ENCODE peak calls at places on chromosome 19, in five cellular contexts. One of them, this sample, is unnamed. For H3K4me1, the result is how much of the 10 kb centered on the place peaks cover.

GRCh38 chr19:13011653-13012389 is 16.5 kb downstream of the NFIX start:
- DNase-seq in body of pancreas: no peak
- DNase-seq in uterus: peak
- DNase-seq in CD4-positive, alpha-beta memory T cell: no peak
- DNase-seq in neuronal stem cell: no peak
- DNase-seq in this sample: no peak

GRCh38 chr19:40286235-40286530 is 1.0 kb upstream of the AKT2 start:
- DNase-seq in body of pancreas: no peak
- DNase-seq in neuronal stem cell: no peak
- DNase-seq in uterus: no peak
- DNase-seq in CD4-positive, alpha-beta memory T cell: no peak
- DNase-seq in this sample: no peak

GRCh38 chr19:13018037-13018914 is 23.0 kb downstream of the NFIX start:
- DNase-seq in body of pancreas: no peak
- DNase-seq in CD4-positive, alpha-beta memory T cell: no peak
- DNase-seq in neuronal stem cell: no peak
- DNase-seq in uterus: peak
- DNase-seq in this sample: no peak

GRCh38 chr19:2978467-2978767 is 1.1 kb downstream of the TLE6 start:
- DNase-seq in body of pancreas: no peak
- DNase-seq in neuronal stem cell: no peak
- DNase-seq in uterus: no peak
- DNase-seq in CD4-positive, alpha-beta memory T cell: no peak
- DNase-seq in this sample: no peak

GRCh38 chr19:10293637-10294367 is 4.0 kb downstream of the ICAM5 start:
- DNase-seq in body of pancreas: no peak
- DNase-seq in uterus: no peak
- DNase-seq in neuronal stem cell: no peak
- DNase-seq in CD4-positive, alpha-beta memory T cell: no peak
- DNase-seq in this sample: no peak

GRCh38 chr19:7442423-7442822 is 46.4 kb downstream of the PEX11G start:
- DNase-seq in CD4-positive, alpha-beta memory T cell: no peak
- DNase-seq in body of pancreas: no peak
- DNase-seq in uterus: no peak
- DNase-seq in neuronal stem cell: no peak
- DNase-seq in this sample: no peak

GRCh38 chr19:51726049-51726448 is 2.3 kb upstream of the HAS1 start:
- DNase-seq in CD4-positive, alpha-beta memory T cell: no peak
- DNase-seq in uterus: peak
- DNase-seq in neuronal stem cell: no peak
- DNase-seq in body of pancreas: no peak
- DNase-seq in this sample: no peak

GRCh38 chr19:35154535-35155406 is at the start of gene FXYD5:
- DNase-seq in neuronal stem cell: no peak
- DNase-seq in body of pancreas: peak
- DNase-seq in CD4-positive, alpha-beta memory T cell: peak
- DNase-seq in uterus: peak
- DNase-seq in this sample: peak

GRCh38 chr19:13652810-13653590 is 111.3 kb upstream of the MRI1 start:
- DNase-seq in uterus: no peak
- DNase-seq in body of pancreas: no peak
- DNase-seq in neuronal stem cell: no peak
- DNase-seq in CD4-positive, alpha-beta memory T cell: peak
- DNase-seq in this sample: no peak

GRCh38 chr19:801030-801860 is 4.0 kb downstream of the PTBP1 start:
- DNase-seq in body of pancreas: peak
- DNase-seq in uterus: peak
- DNase-seq in neuronal stem cell: no peak
- DNase-seq in CD4-positive, alpha-beta memory T cell: no peak
- DNase-seq in this sample: no peak
- H3K4me1 ChIP-seq in body of pancreas: under half
- H3K4me1 ChIP-seq in uterus: under half
- H3K4me1 ChIP-seq in neuronal stem cell: under half
- H3K4me1 ChIP-seq in CD4-positive, alpha-beta memory T cell: half or more
- H3K4me1 ChIP-seq in this sample: under half

DNA sequence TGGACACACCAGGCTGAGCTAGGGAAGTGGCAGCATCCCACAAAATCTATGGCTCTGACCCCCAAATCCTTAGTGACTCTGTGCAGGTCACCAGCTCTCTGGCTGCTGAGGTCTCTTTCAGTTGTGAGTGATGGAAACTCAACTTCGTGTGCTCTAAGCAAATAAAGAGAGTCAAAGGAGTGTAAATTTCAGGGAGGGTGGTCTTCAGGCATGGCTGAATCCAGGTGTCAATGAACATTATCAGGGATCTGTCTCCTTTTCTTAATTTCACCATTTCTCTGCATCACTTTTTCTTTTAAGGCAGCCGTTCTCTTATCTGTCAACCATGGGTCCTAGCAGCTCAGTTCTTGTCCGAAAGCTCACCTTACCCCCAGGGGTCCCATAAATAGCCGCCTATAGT is 6.2 kb downstream of the CYP4F12 start:
- DNase-seq in CD4-positive, alpha-beta memory T cell: no peak
- DNase-seq in neuronal stem cell: no peak
- DNase-seq in uterus: no peak
- DNase-seq in body of pancreas: no peak
- DNase-seq in this sample: no peak
- H3K4me1 ChIP-seq in CD4-positive, alpha-beta memory T cell: under half
- H3K4me1 ChIP-seq in neuronal stem cell: under half
- H3K4me1 ChIP-seq in uterus: under half
- H3K4me1 ChIP-seq in body of pancreas: under half
- H3K4me1 ChIP-seq in this sample: under half

GRCh38 chr19:32191921-32192320 is 153.5 kb upstream of the ZNF507 start:
- DNase-seq in CD4-positive, alpha-beta memory T cell: no peak
- DNase-seq in neuronal stem cell: no peak
- DNase-seq in body of pancreas: no peak
- DNase-seq in uterus: no peak
- DNase-seq in this sample: no peak
- H3K4me1 ChIP-seq in CD4-positive, alpha-beta memory T cell: under half
- H3K4me1 ChIP-seq in neuronal stem cell: under half
- H3K4me1 ChIP-seq in body of pancreas: under half
- H3K4me1 ChIP-seq in uterus: under half
- H3K4me1 ChIP-seq in this sample: under half

DNA sequence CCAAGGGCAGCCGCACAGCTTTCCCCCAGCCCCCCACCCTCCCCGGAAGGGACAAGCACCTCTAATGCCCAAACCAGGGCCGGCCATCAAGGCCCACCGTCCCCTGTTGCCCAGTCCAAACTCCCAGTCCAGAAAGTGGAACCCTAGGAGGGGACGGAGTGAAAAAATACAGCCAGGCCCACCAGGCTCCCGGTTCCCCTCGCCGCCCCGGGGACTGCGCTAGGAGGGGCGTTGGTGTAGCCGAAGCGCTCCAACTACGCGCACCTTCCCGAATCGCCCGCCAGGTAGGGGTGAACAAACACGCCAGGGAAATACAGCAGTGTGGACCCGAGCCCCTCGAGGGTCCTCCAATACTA is 1.3 kb downstream of the KLF16 start:
- DNase-seq in body of pancreas: no peak
- DNase-seq in neuronal stem cell: no peak
- DNase-seq in uterus: no peak
- DNase-seq in CD4-positive, alpha-beta memory T cell: no peak
- DNase-seq in this sample: no peak
- H3K4me1 ChIP-seq in body of pancreas: half or more
- H3K4me1 ChIP-seq in neuronal stem cell: half or more
- H3K4me1 ChIP-seq in uterus: under half
- H3K4me1 ChIP-seq in CD4-positive, alpha-beta memory T cell: half or more
- H3K4me1 ChIP-seq in this sample: half or more

DNA sequence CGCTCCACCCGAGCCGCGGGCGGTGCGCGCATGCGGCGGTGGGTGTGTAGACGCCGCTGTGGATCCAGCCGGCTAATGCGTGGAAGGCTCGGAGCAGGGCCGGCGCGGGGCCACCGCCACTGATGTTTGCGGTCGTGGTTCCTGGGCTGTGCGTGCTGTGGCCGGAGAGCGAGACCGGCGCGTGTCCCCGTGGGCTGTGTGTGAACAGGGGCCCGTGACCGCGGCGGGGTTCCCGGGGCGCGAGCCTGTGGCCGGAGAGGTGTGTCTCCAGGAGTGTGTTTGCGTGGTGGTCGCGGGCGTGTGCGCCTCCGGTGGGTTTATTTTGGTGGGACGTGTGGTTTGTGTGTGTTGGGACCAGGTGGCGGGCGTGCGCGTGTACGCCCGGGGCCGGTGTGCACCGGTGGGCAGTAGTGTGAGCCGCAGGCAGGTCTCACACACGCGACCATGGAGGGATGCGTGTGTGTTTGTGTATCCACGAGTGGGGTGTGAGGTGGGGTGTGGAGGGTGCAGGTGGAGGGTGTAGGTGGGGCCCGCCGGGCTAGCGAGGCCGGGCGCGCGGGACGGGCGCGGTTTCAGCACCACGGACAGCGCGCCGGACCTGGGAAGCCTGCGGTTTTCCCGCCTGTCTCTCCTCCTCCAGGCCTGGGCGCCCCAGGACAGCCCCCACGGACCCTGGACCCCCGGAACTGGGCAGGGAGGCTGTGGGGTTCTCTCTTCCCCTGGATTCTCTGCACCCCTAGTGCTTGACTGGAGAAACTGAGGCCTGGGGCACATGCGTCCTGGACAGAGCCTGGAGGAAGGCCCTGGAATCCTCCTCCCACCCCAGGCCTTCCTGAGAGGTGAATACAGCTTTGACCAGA is 1.6 kb downstream of the HCN2 start:
- DNase-seq in CD4-positive, alpha-beta memory T cell: no peak
- DNase-seq in body of pancreas: no peak
- DNase-seq in uterus: peak
- DNase-seq in neuronal stem cell: peak
- DNase-seq in this sample: no peak
- H3K4me1 ChIP-seq in CD4-positive, alpha-beta memory T cell: under half
- H3K4me1 ChIP-seq in body of pancreas: under half
- H3K4me1 ChIP-seq in uterus: under half
- H3K4me1 ChIP-seq in neuronal stem cell: under half
- H3K4me1 ChIP-seq in this sample: under half

GRCh38 chr19:50349277-50350057 is 16.0 kb downstream of the NAPSA start:
- DNase-seq in uterus: no peak
- DNase-seq in body of pancreas: no peak
- DNase-seq in CD4-positive, alpha-beta memory T cell: no peak
- DNase-seq in neuronal stem cell: no peak
- DNase-seq in this sample: no peak
- H3K4me1 ChIP-seq in uterus: under half
- H3K4me1 ChIP-seq in body of pancreas: under half
- H3K4me1 ChIP-seq in CD4-positive, alpha-beta memory T cell: under half
- H3K4me1 ChIP-seq in neuronal stem cell: under half
- H3K4me1 ChIP-seq in this sample: under half

GRCh38 chr19:45420356-45420755 is 3.4 kb downstream of the ERCC1 start:
- DNase-seq in uterus: no peak
- DNase-seq in body of pancreas: no peak
- DNase-seq in neuronal stem cell: no peak
- DNase-seq in CD4-positive, alpha-beta memory T cell: no peak
- DNase-seq in this sample: no peak
- H3K4me1 ChIP-seq in uterus: under half
- H3K4me1 ChIP-seq in body of pancreas: under half
- H3K4me1 ChIP-seq in neuronal stem cell: under half
- H3K4me1 ChIP-seq in CD4-positive, alpha-beta memory T cell: under half
- H3K4me1 ChIP-seq in this sample: under half

DNA sequence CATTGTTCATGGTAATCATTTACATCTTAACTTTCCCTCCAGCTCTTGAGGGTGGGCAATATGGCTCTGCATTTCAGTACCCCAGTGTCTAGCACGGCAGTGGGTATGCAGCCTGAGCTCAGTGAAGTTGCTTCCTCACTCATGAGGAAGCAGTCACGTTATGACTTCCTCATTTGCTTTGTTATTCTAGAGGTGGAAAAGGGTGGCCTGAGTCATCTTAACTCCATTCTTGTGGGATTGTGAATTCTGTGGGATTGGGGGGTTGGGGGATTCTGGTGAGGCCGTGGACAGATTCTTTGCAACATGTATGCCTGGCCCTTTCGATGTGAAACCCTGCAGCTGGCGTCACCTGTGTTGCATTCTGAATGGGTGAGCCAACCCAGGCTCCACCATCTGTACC is 406.7 kb upstream of the ZNF507 start:
- DNase-seq in neuronal stem cell: no peak
- DNase-seq in CD4-positive, alpha-beta memory T cell: no peak
- DNase-seq in body of pancreas: no peak
- DNase-seq in uterus: no peak
- DNase-seq in this sample: no peak
- H3K4me1 ChIP-seq in neuronal stem cell: under half
- H3K4me1 ChIP-seq in CD4-positive, alpha-beta memory T cell: under half
- H3K4me1 ChIP-seq in body of pancreas: under half
- H3K4me1 ChIP-seq in uterus: under half
- H3K4me1 ChIP-seq in this sample: under half

GRCh38 chr19:18278521-18279265 is 2.7 kb downstream of the JUND start:
- DNase-seq in uterus: no peak
- DNase-seq in neuronal stem cell: no peak
- DNase-seq in body of pancreas: peak
- DNase-seq in CD4-positive, alpha-beta memory T cell: peak
- DNase-seq in this sample: peak
- H3K4me1 ChIP-seq in uterus: under half
- H3K4me1 ChIP-seq in neuronal stem cell: under half
- H3K4me1 ChIP-seq in body of pancreas: half or more
- H3K4me1 ChIP-seq in CD4-positive, alpha-beta memory T cell: half or more
- H3K4me1 ChIP-seq in this sample: under half